ENCODE peak calls at places on chromosomes 13 and 19, in seven cellular contexts. C, N, X, E, W, O and V are unnamed samples.

GRCh38 chr19:9865732-9866627 is 30.9 kb downstream of the PIN1 start:
- DNase-seq in C (no peak), N (no peak), X (peak), E (no peak), W (no peak), O (no peak), V (no peak)

GRCh38 chr19:3284759-3285646 is 60.5 kb downstream of the CELF5 start:
- DNase-seq in C (peak), N (peak), X (peak), E (peak), W (peak), O (peak), V (peak)

GRCh38 chr19:19656451-19657396 is 6.8 kb downstream of the ATP13A1 start:
- DNase-seq in C (no peak), N (no peak), X (no peak), E (no peak), W (no peak), O (no peak), V (no peak)

GRCh38 chr13:98509271-98510155 is 67.4 kb downstream of the STK24 start:
- DNase-seq in C (peak), N (peak), X (no peak), E (peak), W (no peak), O (no peak), V (no peak)

GRCh38 chr19:4007836-4008539 is 452 bp downstream of the PIAS4 start:
- DNase-seq in C (no peak), N (no peak), X (no peak), E (no peak), W (no peak), O (peak), V (peak)

GRCh38 chr19:3265432-3265831 is 41.0 kb downstream of the CELF5 start:
- DNase-seq in C (no peak), N (no peak), X (no peak), E (no peak), W (no peak), O (no peak), V (no peak)

GRCh38 chr13:101152184-101152583 is 264.1 kb downstream of the NALCN start:
- DNase-seq in C (no peak), N (no peak), X (no peak), E (no peak), W (no peak), O (peak), V (peak)

GRCh38 chr13:100887729-100888151 is 213.1 kb upstream of the TMTC4 start:
- DNase-seq in C (peak), N (peak), X (no peak), E (no peak), W (peak), O (no peak), V (peak)

GRCh38 chr13:42494157-42494556 is 79.8 kb upstream of the TNFSF11 start:
- DNase-seq in C (no peak), N (no peak), X (no peak), E (no peak), W (no peak), O (no peak), V (no peak)

GRCh38 chr19:17762505-17763229 is 11.4 kb downstream of the FCHO1 start:
- DNase-seq in C (peak), N (peak), X (no peak), E (no peak), W (no peak), O (no peak), V (peak)

GRCh38 chr19:32652893-32653625 is 21.9 kb downstream of the ANKRD27 start:
- DNase-seq in C (peak), N (no peak), X (no peak), E (peak), W (no peak), O (peak), V (no peak)

GRCh38 chr13:53264751-53265150 is 236.1 kb downstream of the OLFM4 start:
- DNase-seq in C (no peak), N (no peak), X (no peak), E (no peak), W (no peak), O (no peak), V (no peak)

GRCh38 chr19:50465986-50466771 is 10.1 kb upstream of the EMC10 start:
- DNase-seq in C (no peak), N (no peak), X (no peak), E (no peak), W (no peak), O (peak), V (peak)

GRCh38 chr13:54945978-54946377 is 1917.4 kb downstream of the OLFM4 start:
- DNase-seq in C (no peak), N (no peak), X (no peak), E (no peak), W (no peak), O (no peak), V (no peak)

GRCh38 chr13:103388839-103389238 is 322.6 kb upstream of the SLC10A2 start:
- DNase-seq in C (no peak), N (no peak), X (no peak), E (no peak), W (no peak), O (no peak), V (no peak)